ENCODE peak calls at places on chromosome 1, in nine cellular contexts. One of them, this sample, is unnamed.

GRCh38 chr1:43284711-43285110 is 670 bp downstream of the C1orf210 start:
- DNase-seq in T follicular helper cell: no peak
- DNase-seq in nephron progenitor cell: no peak
- DNase-seq in Caki2: no peak
- DNase-seq in ecto neural progenitor cell: no peak
- DNase-seq in right cardiac atrium: no peak
- DNase-seq in ureter: no peak
- DNase-seq in mucosa of gallbladder: no peak
- DNase-seq in tibial artery: no peak
- DNase-seq in this sample: no peak

GRCh38 chr1:159941867-159942560 is 3.4 kb downstream of the IGSF9 start:
- DNase-seq in T follicular helper cell: no peak
- DNase-seq in nephron progenitor cell: no peak
- DNase-seq in Caki2: no peak
- DNase-seq in ecto neural progenitor cell: no peak
- DNase-seq in right cardiac atrium: no peak
- DNase-seq in ureter: no peak
- DNase-seq in mucosa of gallbladder: no peak
- DNase-seq in tibial artery: peak; percentile 51
- DNase-seq in this sample: no peak

GRCh38 chr1:116118471-116118870 is 7.3 kb downstream of the MAB21L3 start:
- DNase-seq in T follicular helper cell: no peak
- DNase-seq in nephron progenitor cell: no peak
- DNase-seq in Caki2: no peak
- DNase-seq in ecto neural progenitor cell: no peak
- DNase-seq in right cardiac atrium: no peak
- DNase-seq in ureter: no peak
- DNase-seq in mucosa of gallbladder: no peak
- DNase-seq in tibial artery: no peak
- DNase-seq in this sample: no peak

GRCh38 chr1:243409284-243409683 is 153.4 kb downstream of the SDCCAG8 start:
- DNase-seq in T follicular helper cell: no peak
- DNase-seq in nephron progenitor cell: no peak
- DNase-seq in Caki2: no peak
- DNase-seq in ecto neural progenitor cell: no peak
- DNase-seq in right cardiac atrium: no peak
- DNase-seq in ureter: no peak
- DNase-seq in mucosa of gallbladder: no peak
- DNase-seq in tibial artery: no peak
- DNase-seq in this sample: no peak

GRCh38 chr1:209589440-209589839 is 5.9 kb downstream of the CAMK1G start:
- DNase-seq in T follicular helper cell: no peak
- DNase-seq in nephron progenitor cell: no peak
- DNase-seq in Caki2: no peak
- DNase-seq in ecto neural progenitor cell: no peak
- DNase-seq in right cardiac atrium: no peak
- DNase-seq in ureter: no peak
- DNase-seq in mucosa of gallbladder: no peak
- DNase-seq in tibial artery: no peak
- DNase-seq in this sample: no peak

GRCh38 chr1:207962716-207963428 is 51.9 kb upstream of the CD34 start:
- DNase-seq in T follicular helper cell: no peak
- DNase-seq in nephron progenitor cell: no peak
- DNase-seq in Caki2: peak; percentile 2
- DNase-seq in ecto neural progenitor cell: no peak
- DNase-seq in right cardiac atrium: peak; percentile 87
- DNase-seq in ureter: peak; percentile 56
- DNase-seq in mucosa of gallbladder: peak; percentile 37
- DNase-seq in tibial artery: peak; percentile 76
- DNase-seq in this sample: no peak

GRCh38 chr1:18823438-18823837 is 36.0 kb downstream of the TAS1R2 start:
- DNase-seq in T follicular helper cell: no peak
- DNase-seq in nephron progenitor cell: no peak
- DNase-seq in Caki2: no peak
- DNase-seq in ecto neural progenitor cell: no peak
- DNase-seq in right cardiac atrium: no peak
- DNase-seq in ureter: no peak
- DNase-seq in mucosa of gallbladder: no peak
- DNase-seq in tibial artery: no peak
- DNase-seq in this sample: no peak

GRCh38 chr1:28190996-28191645 is 14.6 kb upstream of the PTAFR start:
- DNase-seq in T follicular helper cell: no peak
- DNase-seq in nephron progenitor cell: no peak
- DNase-seq in Caki2: no peak
- DNase-seq in ecto neural progenitor cell: no peak
- DNase-seq in right cardiac atrium: peak; percentile 73
- DNase-seq in ureter: no peak
- DNase-seq in mucosa of gallbladder: no peak
- DNase-seq in tibial artery: peak; percentile 46
- DNase-seq in this sample: no peak

GRCh38 chr1:116764466-116764896 is 10.3 kb downstream of the CD2 start:
- DNase-seq in T follicular helper cell: peak; percentile 37
- DNase-seq in nephron progenitor cell: no peak
- DNase-seq in Caki2: no peak
- DNase-seq in ecto neural progenitor cell: no peak
- DNase-seq in right cardiac atrium: no peak
- DNase-seq in ureter: no peak
- DNase-seq in mucosa of gallbladder: no peak
- DNase-seq in tibial artery: no peak
- DNase-seq in this sample: no peak

GRCh38 chr1:29406814-29407213 is 170.5 kb downstream of the PTPRU start:
- DNase-seq in T follicular helper cell: no peak
- DNase-seq in nephron progenitor cell: no peak
- DNase-seq in Caki2: no peak
- DNase-seq in ecto neural progenitor cell: no peak
- DNase-seq in right cardiac atrium: no peak
- DNase-seq in ureter: no peak
- DNase-seq in mucosa of gallbladder: no peak
- DNase-seq in tibial artery: no peak
- DNase-seq in this sample: no peak

This sample was measured in activated T-cell treated with anti-CD3 and anti-CD28 coated beads, Interleukin-2, amount 50 U/mL, for 4 hours.